ENCODE peak calls at places on chromosomes 12 and 14, in eight cellular contexts. E, P, Y, U, W, X, L and B are unnamed samples. For H3K27me3 and H3K36me3, the result is how much of the 10 kb centered on the place peaks cover.

GRCh38 chr12:1925125-1925963 is 6.9 kb upstream of the CACNA2D4 start:
- DNase-seq in U (no peak), P (peak), X (no peak), E (no peak), W (no peak), L (no peak), Y (no peak), B (no peak)

GRCh38 chr12:9180810-9181209 is 27.4 kb downstream of the PZP start:
- DNase-seq in X (no peak), P (no peak), W (no peak), L (no peak), Y (no peak), U (no peak), E (no peak), B (no peak)

GRCh38 chr14:76007852-76008251 is 22.3 kb downstream of the IFT43 start:
- DNase-seq in X (no peak), Y (no peak), L (no peak), P (no peak), U (no peak), E (no peak), W (peak), B (no peak)

GRCh38 chr12:32151081-32151480 is 44.4 kb downstream of the BICD1 start:
- DNase-seq in L (no peak), Y (no peak), P (no peak), X (no peak), W (no peak), U (no peak), E (no peak), B (no peak)

GRCh38 chr14:29663281-29663801 is 264.3 kb downstream of the PRKD1 start:
- DNase-seq in U (peak), P (no peak), L (no peak), X (peak), E (peak), Y (peak), W (no peak), B (peak)

GRCh38 chr12:175250-175649 is 38.7 kb downstream of the SLC6A12 start:
- DNase-seq in U (no peak), P (no peak), E (no peak), X (no peak), Y (peak), L (peak), W (no peak), B (peak)

GRCh38 chr12:112012775-112013600 is at the start of the genes ERP29 and TMEM116:
- DNase-seq in X (peak), E (peak), W (peak), Y (peak), U (peak), P (peak), L (peak), B (peak)

GRCh38 chr14:63245893-63246292 is 41.6 kb downstream of the RHOJ start:
- DNase-seq in W (no peak), E (no peak), U (no peak), Y (no peak), P (peak), L (peak), X (peak), B (peak)

GRCh38 chr14:88163731-88164255 is 158.9 kb downstream of the GPR65 start:
- DNase-seq in X (no peak), E (no peak), W (no peak), P (no peak), L (no peak), U (no peak), Y (no peak), B (no peak)

GRCh38 chr14:104580961-104581360 is 1.4 kb downstream of the C14orf180 start:
- DNase-seq in X (peak), Y (peak), W (peak), E (no peak), L (peak), U (peak), P (peak), B (no peak)

GRCh38 chr14:71588028-71588427 is 344.2 kb upstream of the RGS6 start:
- DNase-seq in Y (no peak), X (peak), U (peak), L (no peak), P (no peak), W (peak), E (no peak), B (peak)

GRCh38 chr12:67681941-67682340 is 33.4 kb downstream of the DYRK2 start:
- DNase-seq in X (no peak), P (no peak), U (no peak), Y (no peak), E (no peak), W (no peak), L (no peak), B (no peak)

GRCh38 chr14:87133073-87133815 is 859.7 kb downstream of the GALC start:
- DNase-seq in E (no peak), W (peak), X (peak), Y (no peak), L (peak), P (no peak), U (peak), B (no peak)

GRCh38 chr14:57464013-57464730 is 29.5 kb downstream of the CCDC198 start:
- DNase-seq in U (no peak), E (no peak), W (no peak), P (no peak), L (no peak), Y (no peak), X (no peak), B (no peak)

GRCh38 chr12:64610660-64611429 is 550 bp downstream of the RASSF3 start:
- DNase-seq in U (peak), W (peak), Y (peak), E (peak), X (peak), L (peak), P (peak), B (peak)

GRCh38 chr14:23114669-23115491 is 4.2 kb downstream of the CEBPE start:
- DNase-seq in Y (no peak), E (no peak), P (peak), L (no peak), U (peak), X (peak), W (peak), B (peak)

GRCh38 chr12:53223391-53224267 is 8.4 kb downstream of the RARG start:
- DNase-seq in L (peak), U (peak), Y (no peak), E (peak), W (peak), X (peak), P (peak), B (no peak)

GRCh38 chr12:66279127-66279712 is 23.1 kb upstream of the HELB start:
- DNase-seq in P (no peak), E (peak), W (peak), L (no peak), Y (peak), X (peak), U (peak), B (peak)

GRCh38 chr12:130873825-130874224 is 2.0 kb downstream of the RAN start:
- DNase-seq in L (no peak), X (no peak), U (no peak), Y (no peak), E (no peak), P (no peak), W (no peak), B (no peak)

GRCh38 chr12:92008345-92008744 is 137.3 kb downstream of the BTG1 start:
- DNase-seq in E (no peak), Y (no peak), U (no peak), L (no peak), W (no peak), P (no peak), X (no peak), B (no peak)

GRCh38 chr12:44863867-44864266 is 12.2 kb downstream of the NELL2 start:
- DNase-seq in L (no peak), W (no peak), E (no peak), U (no peak), P (no peak), X (no peak), Y (no peak), B (no peak)

GRCh38 chr12:3417937-3418336 is 73.1 kb upstream of the PRMT8 start:
- DNase-seq in Y (no peak), E (no peak), U (no peak), X (no peak), P (no peak), L (no peak), W (no peak), B (no peak)

GRCh38 chr12:108297895-108298760 is 41.0 kb downstream of the CMKLR1 start:
- DNase-seq in E (no peak), U (no peak), L (no peak), Y (no peak), X (no peak), P (peak), W (no peak), B (no peak)

GRCh38 chr12:110971189-110971920 is 51.0 kb upstream of the MYL2 start:
- DNase-seq in U (no peak), P (no peak), E (no peak), L (no peak), W (no peak), X (no peak), Y (no peak), B (no peak)
- H3K27me3 ChIP-seq in U (under half), P (under half), E (under half), L (under half), W (under half), X (under half), Y (under half), B (under half)

DNA sequence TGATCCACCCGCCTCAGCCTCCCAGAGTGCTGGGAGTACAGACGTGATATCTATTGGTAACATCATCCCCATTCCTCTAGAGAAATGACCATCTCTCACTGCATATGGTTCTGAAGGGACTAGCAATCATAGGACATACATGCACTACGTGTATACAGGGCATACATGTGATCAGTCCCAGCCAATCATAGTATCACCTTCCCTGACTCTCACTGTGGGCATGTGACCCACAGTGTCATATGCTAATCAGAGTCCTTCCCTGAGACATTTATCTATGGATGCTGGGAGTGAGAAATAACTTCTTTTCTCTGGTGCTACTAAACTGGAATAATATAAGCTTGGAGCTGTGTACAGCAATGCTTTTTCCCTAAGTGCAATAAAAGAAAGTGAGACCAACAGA is 12.1 kb upstream of the FBXW8 start:
- DNase-seq in U (no peak), W (no peak), E (no peak), L (no peak), X (no peak), Y (no peak), P (no peak), B (no peak)
- H3K36me3 ChIP-seq in U (under half), W (under half), E (under half), L (under half), X (under half), Y (under half), P (under half), B (under half)

DNA sequence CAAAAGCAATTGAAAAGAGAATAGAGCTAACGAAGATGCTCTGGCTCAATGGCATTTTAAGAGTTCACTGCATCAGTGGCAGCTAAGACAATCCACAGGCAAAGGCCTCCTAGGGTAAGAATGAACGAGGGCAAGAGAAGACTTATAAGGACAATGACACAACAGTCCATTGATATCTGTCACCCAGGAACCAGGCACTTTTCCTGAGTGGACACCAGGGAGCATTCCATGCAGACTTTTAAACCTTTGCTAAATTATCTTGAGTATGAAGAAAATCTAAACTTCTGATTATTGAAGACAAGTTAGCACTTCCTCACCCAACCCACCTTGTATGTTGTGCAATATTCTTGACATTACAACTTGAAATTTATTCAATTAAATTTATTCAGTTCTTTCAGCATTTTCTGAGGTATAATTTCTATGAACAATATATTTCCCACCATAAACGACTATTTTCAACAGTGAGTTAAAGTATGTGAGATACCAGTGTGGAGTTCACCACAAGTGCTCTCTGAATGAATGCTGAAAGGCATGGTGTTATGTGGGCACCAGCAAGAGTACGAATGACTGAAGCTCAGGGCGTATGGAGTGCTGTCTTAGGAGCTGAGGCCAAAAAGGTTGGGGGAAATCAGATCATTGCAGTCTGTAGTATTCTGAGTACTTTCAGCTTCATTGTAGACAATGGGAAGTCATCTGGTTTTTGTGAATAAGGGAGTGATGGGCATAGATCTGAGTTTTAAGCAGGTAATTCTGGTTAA is 124.3 kb upstream of the LMNTD1 start:
- DNase-seq in Y (peak), U (no peak), X (no peak), L (no peak), W (no peak), E (no peak), P (no peak), B (peak)
- TF ChIP-seq CTCF in Y (no peak), U (no peak), X (peak), L (peak), W (no peak), E (no peak), P (no peak), B (peak)

GRCh38 chr12:132424811-132425210 is 65.1 kb upstream of the FBRSL1 start:
- DNase-seq in P (no peak), E (no peak), L (no peak), U (no peak), X (no peak), Y (no peak), W (no peak), B (no peak)

GRCh38 chr12:132423251-132424117 is 66.5 kb upstream of the FBRSL1 start:
- DNase-seq in L (no peak), W (no peak), X (no peak), P (no peak), U (no peak), Y (peak), E (peak), B (no peak)

GRCh38 chr12:132426349-132427176 is 63.4 kb upstream of the FBRSL1 start:
- DNase-seq in X (no peak), U (no peak), Y (no peak), E (no peak), L (no peak), P (no peak), W (no peak), B (no peak)

GRCh38 chr12:132422057-132423043 is 67.6 kb upstream of the FBRSL1 start:
- DNase-seq in Y (no peak), L (no peak), U (peak), P (no peak), W (peak), X (no peak), E (peak), B (no peak)

GRCh38 chr12:132424118-132424438 is 65.9 kb upstream of the FBRSL1 start:
- DNase-seq in E (no peak), W (no peak), L (no peak), X (no peak), U (no peak), P (no peak), Y (no peak), B (no peak)
- H3K27me3 ChIP-seq in E (half or more), W (under half), L (under half), X (under half), U (under half), P (half or more), Y (under half), B (half or more)

GRCh38 chr12:85658236-85658635 is 178.0 kb downstream of the RASSF9 start:
- DNase-seq in U (no peak), X (no peak), Y (no peak), P (no peak), W (no peak), E (no peak), L (no peak), B (no peak)

GRCh38 chr12:85659754-85660530 is 176.3 kb downstream of the RASSF9 start:
- DNase-seq in Y (no peak), P (no peak), L (no peak), E (no peak), W (no peak), U (no peak), X (no peak), B (no peak)

GRCh38 chr12:85656561-85656960 is 179.6 kb downstream of the RASSF9 start:
- DNase-seq in Y (no peak), P (no peak), W (no peak), E (no peak), U (no peak), L (no peak), X (no peak), B (no peak)

GRCh38 chr12:85657251-85657650 is 179.0 kb downstream of the RASSF9 start:
- DNase-seq in U (no peak), E (no peak), P (no peak), W (no peak), Y (no peak), X (no peak), L (no peak), B (no peak)

DNA sequence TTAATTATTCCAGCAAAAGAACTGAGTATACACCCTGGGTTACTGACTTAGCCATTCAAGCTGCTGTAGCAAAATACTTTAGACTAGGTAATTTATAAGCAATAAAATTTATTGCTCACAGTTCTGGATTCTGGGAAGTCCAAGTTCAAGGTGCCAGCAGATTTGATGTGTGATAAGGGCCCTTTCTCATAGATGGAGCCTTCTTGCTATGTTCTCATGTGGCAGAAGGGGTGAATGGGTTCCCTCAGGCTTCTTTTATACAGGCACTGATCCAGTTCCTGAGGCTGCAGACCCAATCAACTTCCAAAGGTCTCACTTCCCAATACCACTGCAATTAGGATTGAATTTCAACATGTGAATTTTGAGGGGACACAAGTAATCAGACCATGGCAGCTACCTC is 178.4 kb downstream of the RASSF9 start:
- DNase-seq in X (no peak), W (no peak), U (no peak), Y (no peak), P (no peak), E (no peak), L (no peak), B (no peak)
- H3K36me3 ChIP-seq in X (under half), W (under half), U (under half), Y (under half), P (under half), E (under half), L (under half), B (under half)

DNA sequence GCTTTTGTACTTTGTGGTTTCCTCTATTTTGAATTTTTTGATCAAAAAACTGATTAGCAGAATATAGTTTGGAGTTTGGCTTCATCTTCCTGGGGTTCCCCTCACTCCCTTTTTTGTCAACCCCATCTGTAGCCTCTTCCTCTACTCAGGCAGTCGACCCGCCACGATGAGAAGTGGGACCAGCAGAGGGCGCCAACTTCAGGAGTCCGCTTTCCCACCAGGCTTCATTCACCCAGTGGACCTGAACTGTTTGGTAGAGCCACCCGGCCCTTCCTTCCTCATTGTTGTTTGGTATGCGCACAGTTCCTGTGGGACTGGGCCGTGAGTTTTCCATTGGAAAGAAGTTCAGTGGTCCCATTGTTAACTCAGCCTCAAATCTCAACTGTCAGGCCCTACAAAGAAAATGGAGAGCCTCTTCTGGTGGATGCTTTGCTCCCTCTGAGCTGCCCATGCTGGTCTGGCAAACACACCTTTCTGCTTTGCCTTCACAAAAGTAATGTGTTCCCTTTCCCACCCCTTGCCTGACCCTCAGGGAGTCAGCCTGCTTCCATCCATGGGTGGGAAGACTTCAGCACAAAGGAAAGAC is 21.7 kb downstream of the TMBIM6 start:
- DNase-seq in P (peak), X (no peak), L (peak), E (peak), Y (peak), W (peak), U (peak), B (peak)
- TF ChIP-seq CTCF in P (peak), X (peak), L (peak), E (peak), Y (peak), W (peak), U (peak), B (peak)

GRCh38 chr14:67532606-67532997 is 488 bp upstream of the PLEKHH1 start:
- DNase-seq in X (no peak), U (no peak), E (no peak), P (no peak), L (no peak), Y (no peak), W (no peak), B (no peak)
- H3K27me3 ChIP-seq in X (under half), U (under half), E (under half), P (under half), L (under half), Y (under half), W (under half), B (under half)

GRCh38 chr12:106332536-106332935 is 25.0 kb upstream of the POLR3B start:
- DNase-seq in U (no peak), L (no peak), E (no peak), W (no peak), Y (no peak), P (no peak), X (no peak), B (no peak)
- H3K36me3 ChIP-seq in U (under half), L (half or more), E (under half), W (under half), Y (under half), P (under half), X (under half), B (under half)

GRCh38 chr12:90953956-90954421 is 987 bp downstream of the CCER1 start:
- DNase-seq in P (no peak), X (no peak), E (peak), Y (peak), U (no peak), W (no peak), L (no peak), B (no peak)
- TF ChIP-seq CTCF in P (no peak), X (no peak), E (peak), Y (no peak), U (peak), W (no peak), L (peak), B (peak)